ENCODE peak calls at places on chromosomes 4 and X, in four cellular contexts. L is HepG2, K is A549, G is K562. B is an unnamed sample.

GRCh38 chr4:141768954-141769353 is 132.6 kb downstream of the IL15 start:
- DNase-seq in L (no peak), K (peak; percentile 16), G (no peak), B (no peak)

GRCh38 chr4:99207069-99207743 is 11.8 kb downstream of the ADH6 start:
- DNase-seq in G (no peak), K (no peak), L (no peak), B (no peak)

GRCh38 chr4:172740434-172740833 is 428.2 kb upstream of the GALNT7 start:
- DNase-seq in G (no peak), K (no peak), L (no peak), B (no peak)

GRCh38 chr4:89929425-89930272 is 35.0 kb downstream of the MMRN1 start:
- DNase-seq in G (no peak), L (no peak), K (no peak), B (no peak)

GRCh38 chrX:86981326-86981890 is 536.2 kb upstream of the KLHL4 start:
- DNase-seq in G (no peak), K (no peak), L (no peak), B (no peak)

GRCh38 chrX:131895002-131895401 is 128.1 kb upstream of the STK26 start:
- DNase-seq in L (no peak), K (no peak), G (no peak), B (peak; percentile 0)

GRCh38 chrX:119134466-119134865 is 6.9 kb upstream of the KIAA1210 start:
- DNase-seq in L (no peak), K (no peak), G (no peak), B (no peak)

GRCh38 chr4:164012396-164013027 is 518.0 kb downstream of the TMA16 start:
- DNase-seq in K (peak; percentile 10), G (no peak), L (peak; percentile 28), B (peak; percentile 37)

GRCh38 chr4:46250997-46251396 is 127.1 kb upstream of the GABRG1 start:
- DNase-seq in G (no peak), K (no peak), L (no peak), B (no peak)

GRCh38 chrX:39059866-39060265 is 258.6 kb downstream of the MID1IP1 start:
- DNase-seq in K (no peak), L (no peak), G (no peak), B (no peak)
- TF ChIP-seq MYC in K (no peak), L (no peak), G (no peak), B (no peak)

DNA sequence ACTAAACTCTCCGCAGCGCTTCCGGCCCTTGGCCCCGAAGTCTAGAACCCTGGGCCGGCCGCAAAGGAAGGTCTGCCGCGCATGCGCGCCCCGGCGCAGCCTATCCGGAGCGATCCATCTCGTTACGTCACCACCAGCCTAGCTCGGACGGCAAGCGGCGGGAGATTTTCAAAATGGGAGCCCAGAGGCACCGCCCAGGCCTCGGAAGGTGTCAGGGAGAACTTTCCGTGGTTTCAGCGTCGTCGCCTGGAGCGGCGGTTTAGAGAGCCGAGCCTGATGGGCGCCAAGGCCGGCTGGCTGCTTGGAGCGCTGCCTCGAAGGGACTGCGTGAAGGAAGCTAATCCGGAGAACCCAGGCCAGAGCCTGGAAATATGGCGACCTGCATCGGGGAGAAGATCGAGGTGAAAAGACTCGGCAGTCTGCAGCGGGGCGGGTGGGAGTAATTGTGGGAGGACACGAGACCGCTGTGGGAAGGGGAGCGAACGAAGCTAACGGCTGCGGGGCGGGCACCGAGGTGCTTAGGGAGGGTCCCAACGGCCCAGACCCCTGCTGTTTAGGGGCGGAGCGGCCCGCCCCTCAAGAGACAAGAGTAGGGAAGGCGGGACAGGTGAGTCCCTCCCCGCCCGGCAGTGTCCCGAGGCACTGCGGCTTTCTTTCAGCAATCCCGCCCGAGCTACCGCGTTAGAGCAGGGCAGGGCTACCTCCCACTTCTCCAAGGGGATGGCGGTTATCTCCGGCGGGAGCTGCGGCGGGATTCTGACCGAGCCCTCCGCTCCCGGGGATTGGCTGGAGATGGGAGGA is at the start of gene PLK4:
- DNase-seq in K (peak; percentile 95), L (peak; percentile 91), G (peak; percentile 93), B (peak; percentile 96)
- TF ChIP-seq POLR2A in K (no peak), L (peak; percentile 24), G (peak; percentile 95), B (peak; percentile 72)

DNA sequence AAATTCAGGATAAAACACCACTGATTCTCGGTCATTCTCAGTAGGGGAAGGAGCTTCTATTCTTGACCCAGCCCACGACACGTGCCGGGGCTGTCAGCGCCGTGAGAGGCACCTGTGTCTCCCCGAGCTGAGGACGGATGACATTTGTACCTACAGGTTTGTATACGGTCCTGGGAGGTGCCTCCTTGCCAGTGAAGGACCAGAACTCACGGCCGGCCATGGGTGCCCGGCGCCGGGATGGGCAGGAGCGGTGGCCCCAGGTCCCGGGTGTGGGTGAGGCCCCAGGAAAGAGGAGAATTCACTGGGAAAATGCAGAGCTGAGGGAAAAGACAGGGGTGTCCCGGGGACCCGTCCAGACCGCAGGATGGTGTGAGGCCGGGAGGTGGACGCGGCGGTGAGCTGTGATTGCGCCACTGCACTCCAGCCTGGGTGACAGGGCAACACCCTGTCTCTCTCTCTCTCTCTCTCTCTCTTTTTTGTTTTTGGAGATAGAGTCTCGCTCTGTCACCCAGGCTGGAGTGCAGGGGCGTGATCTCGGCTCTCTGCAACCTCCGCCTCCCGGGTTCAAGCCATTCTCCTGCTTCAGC is 48.9 kb upstream of the PPP2R3B start:
- DNase-seq in K (no peak), L (no peak), G (no peak), B (no peak)
- TF ChIP-seq MYC in K (no peak), L (no peak), G (no peak), B (no peak)

DNA sequence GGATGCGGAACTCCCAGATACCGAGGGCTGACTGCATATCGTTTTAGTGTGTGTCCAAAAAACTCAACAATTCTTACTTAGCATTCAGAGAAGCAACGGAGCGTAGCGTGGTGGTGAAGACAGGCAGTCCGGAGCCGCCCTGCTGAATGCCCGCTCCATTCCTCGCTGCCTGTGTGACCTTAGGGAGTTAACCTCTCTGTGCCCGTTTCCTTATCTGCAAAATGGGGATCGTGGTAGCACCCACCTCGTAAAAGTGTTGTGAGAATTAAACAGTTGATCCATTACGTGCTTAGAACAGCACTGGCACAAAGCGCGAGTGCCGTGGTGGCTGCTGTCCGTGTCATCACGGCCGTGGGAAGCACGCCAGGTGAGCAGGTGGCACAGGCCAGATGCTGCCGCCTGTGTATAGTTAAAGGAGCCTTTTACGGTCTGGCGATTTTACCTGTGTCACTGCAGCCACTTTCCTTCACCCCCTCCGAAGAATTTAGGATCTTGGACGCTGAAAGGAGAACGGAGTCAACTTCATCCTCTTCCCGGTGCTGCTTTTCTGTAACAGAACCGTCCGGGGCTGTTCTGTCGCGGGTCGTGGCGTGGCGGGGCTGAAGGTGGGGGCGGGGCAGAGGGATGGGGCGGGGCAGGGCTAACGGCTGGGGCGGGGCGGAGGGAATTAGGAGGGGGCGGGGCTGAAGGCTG is 884 bp downstream of the CCDC110 start:
- DNase-seq in L (peak; percentile 4), G (peak; percentile 16), K (peak; percentile 9), B (peak; percentile 25)
- TF ChIP-seq POLR2A in L (no peak), G (no peak), K (no peak), B (no peak)

GRCh38 chr4:15913631-15913970 is 24.9 kb downstream of the FGFBP1 start:
- DNase-seq in K (peak; percentile 72), L (no peak), G (no peak), B (no peak)
- TF ChIP-seq MYC in K (no peak), L (no peak), G (no peak), B (no peak)

B was measured in NB4.